ENCODE peak calls at places on chromosomes 5 and 9, in eight cellular contexts. Q is skeletal muscle cell, A is MM.1S, H is IMR-90, I is tibial nerve, X is dorsolateral prefrontal cortex, T is GM23338, J is tibial artery. K is an unnamed sample.

GRCh38 chr5:138725153-138725884 is 27.9 kb upstream of the CTNNA1 start:
- DNase-seq in X (peak; percentile 51), H (peak; percentile 48), Q (peak; percentile 23), I (peak; percentile 7), J (no peak), A (peak; percentile 51), T (peak; percentile 93), K (peak; percentile 25)

GRCh38 chr9:123361086-123361730 is 5.2 kb downstream of the CRB2 start:
- DNase-seq in Q (no peak), J (no peak), I (no peak), X (no peak), T (no peak), H (no peak), A (no peak), K (no peak)

GRCh38 chr9:3906437-3907213 is 380.8 kb upstream of the RFX3 start:
- DNase-seq in I (no peak), X (no peak), H (peak; percentile 95), T (no peak), Q (peak; percentile 87), A (no peak), J (no peak), K (no peak)

GRCh38 chr9:74953235-74953741 is 576 bp upstream of the C9orf40 start:
- DNase-seq in I (no peak), Q (no peak), X (no peak), A (no peak), J (no peak), T (no peak), H (no peak), K (no peak)

GRCh38 chr5:111197523-111197922 is 26.7 kb upstream of the CAMK4 start:
- DNase-seq in I (peak; percentile 35), Q (no peak), H (no peak), T (peak; percentile 53), J (peak; percentile 27), X (peak; percentile 6), A (no peak), K (no peak)

GRCh38 chr5:71703941-71704340 is 15.1 kb upstream of the CARTPT start:
- DNase-seq in H (no peak), X (no peak), A (no peak), I (no peak), T (peak; percentile 40), Q (no peak), J (no peak), K (no peak)

GRCh38 chr9:87464110-87464991 is 33.3 kb upstream of the DAPK1 start:
- DNase-seq in I (peak; percentile 15), J (peak; percentile 23), Q (no peak), X (peak; percentile 12), H (no peak), A (no peak), T (no peak), K (no peak)

GRCh38 chr9:116096853-116097252 is 56.7 kb upstream of the PAPPA start:
- DNase-seq in X (no peak), A (no peak), J (no peak), I (no peak), Q (no peak), H (no peak), T (peak; percentile 44), K (no peak)

GRCh38 chr5:177508837-177509236 is 789 bp downstream of the DOK3 start:
- DNase-seq in T (no peak), H (no peak), I (no peak), Q (no peak), J (no peak), A (peak; percentile 57), X (no peak), K (no peak)

GRCh38 chr5:168552146-168552545 is 23.0 kb downstream of the FBLL1 start:
- DNase-seq in A (no peak), H (peak; percentile 97), J (no peak), T (no peak), Q (peak; percentile 96), I (no peak), X (no peak), K (no peak)

GRCh38 chr5:93395010-93395409 is 186.0 kb downstream of the NR2F1-AS1 start:
- DNase-seq in T (no peak), Q (no peak), H (no peak), A (no peak), X (peak; percentile 25), I (no peak), J (no peak), K (no peak)

GRCh38 chr5:75475364-75475763 is 36.1 kb downstream of the CERT1 start:
- DNase-seq in H (no peak), J (no peak), I (no peak), Q (no peak), X (no peak), A (no peak), T (peak; percentile 62), K (no peak)

GRCh38 chr9:124410321-124410913 is 4.8 kb downstream of the PSMB7 start:
- DNase-seq in Q (no peak), X (no peak), H (no peak), J (no peak), T (peak; percentile 38), I (no peak), A (peak; percentile 19), K (no peak)

GRCh38 chr9:86795861-86796497 is 151.3 kb downstream of the GAS1 start:
- DNase-seq in I (peak; percentile 65), A (no peak), J (peak; percentile 71), X (no peak), H (peak; percentile 83), T (peak; percentile 64), Q (peak; percentile 86), K (no peak)

GRCh38 chr9:96048116-96048953 is 172.8 kb downstream of the ERCC6L2 start:
- DNase-seq in J (no peak), A (no peak), X (no peak), H (no peak), I (peak; percentile 32), T (peak; percentile 57), Q (no peak), K (peak; percentile 33)

GRCh38 chr5:3317051-3317795 is 278.4 kb upstream of the IRX1 start:
- DNase-seq in H (no peak), A (no peak), T (no peak), X (no peak), Q (no peak), I (no peak), J (no peak), K (no peak)

GRCh38 chr5:157732784-157733262 is 1.6 kb downstream of the THG1L start:
- DNase-seq in J (no peak), I (no peak), X (no peak), Q (no peak), T (no peak), A (no peak), H (no peak), K (no peak)

GRCh38 chr5:157731272-157732129 is at the start of gene THG1L:
- DNase-seq in J (peak; percentile 99), Q (peak; percentile 91), X (peak; percentile 100), I (peak; percentile 100), T (peak; percentile 99), A (peak; percentile 98), H (peak; percentile 97), K (peak; percentile 92)

GRCh38 chr5:157734466-157734865 is 3.2 kb downstream of the THG1L start:
- DNase-seq in X (no peak), I (no peak), Q (no peak), J (no peak), A (no peak), T (no peak), H (no peak), K (no peak)

GRCh38 chr5:157730900-157731271 is 334 bp upstream of the THG1L start:
- DNase-seq in X (no peak), A (no peak), I (no peak), Q (no peak), T (no peak), J (no peak), H (no peak), K (no peak)

DNA sequence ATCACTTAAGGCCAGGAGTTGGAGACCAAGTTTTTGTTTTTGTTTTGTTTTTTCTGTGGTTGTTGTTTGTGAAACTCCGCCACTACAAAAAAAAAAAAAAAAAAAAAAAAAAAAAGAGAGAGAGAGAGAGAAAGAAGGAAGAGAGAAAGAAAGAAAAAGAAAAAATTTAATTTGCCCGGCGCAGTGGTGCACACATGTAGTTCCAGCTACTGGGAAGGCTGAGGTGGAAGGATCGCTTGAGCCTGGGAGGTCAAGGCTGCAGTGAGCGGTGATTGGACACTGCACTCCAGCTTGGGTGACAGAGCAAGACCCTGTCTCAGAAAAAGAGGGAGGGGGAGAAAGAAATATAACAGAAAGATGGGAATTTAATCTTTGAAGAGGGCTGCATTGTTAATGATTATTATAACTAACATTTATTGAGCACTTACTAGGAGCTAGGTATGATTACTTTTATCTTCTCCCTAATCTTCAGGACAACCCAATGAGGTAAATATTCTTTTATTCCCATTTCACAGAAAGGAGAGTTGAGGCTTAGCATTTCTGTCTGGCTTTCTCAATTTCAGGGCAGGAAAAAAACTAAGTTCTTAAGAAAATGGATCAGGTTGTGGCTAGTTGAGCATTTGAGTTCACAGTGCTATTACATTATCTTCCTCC is 1.0 kb downstream of the THG1L start:
- DNase-seq in J (no peak), Q (no peak), T (no peak), A (no peak), H (no peak), I (no peak), X (no peak), K (no peak)
- H3K4me3 ChIP-seq in J (peak overlapping the region; percentile 82), Q (peak overlapping the region; percentile 73), T (peak overlapping the region; percentile 63), A (peak overlapping the region; percentile 77), H (no peak overlapping the region), I (peak overlapping the region; percentile 75), X (peak overlapping the region; percentile 83), K (no peak overlapping the region)

GRCh38 chr5:109145139-109145538 is 264.6 kb downstream of the PJA2 start:
- DNase-seq in A (no peak), Q (no peak), X (no peak), J (no peak), T (no peak), I (no peak), H (no peak), K (no peak)
- H3K4me3 ChIP-seq in A (no peak overlapping the region), Q (no peak overlapping the region), X (no peak overlapping the region), J (no peak overlapping the region), T (no peak overlapping the region), I (no peak overlapping the region), H (no peak overlapping the region), K (no peak overlapping the region)

GRCh38 chr5:124808842-124809268 is 62.4 kb upstream of the ZNF608 start:
- DNase-seq in I (no peak), H (no peak), T (no peak), J (no peak), A (no peak), X (no peak), Q (no peak), K (no peak)
- H3K4me3 ChIP-seq in I (no peak overlapping the region), H (no peak overlapping the region), T (no peak overlapping the region), J (no peak overlapping the region), A (no peak overlapping the region), X (no peak overlapping the region), Q (no peak overlapping the region), K (no peak overlapping the region)

GRCh38 chr5:147234825-147235635 is at the start of gene STK32A:
- DNase-seq in X (peak; percentile 42), J (peak; percentile 43), I (peak; percentile 10), H (no peak), Q (no peak), T (peak; percentile 93), A (peak; percentile 32), K (peak; percentile 54)

DNA sequence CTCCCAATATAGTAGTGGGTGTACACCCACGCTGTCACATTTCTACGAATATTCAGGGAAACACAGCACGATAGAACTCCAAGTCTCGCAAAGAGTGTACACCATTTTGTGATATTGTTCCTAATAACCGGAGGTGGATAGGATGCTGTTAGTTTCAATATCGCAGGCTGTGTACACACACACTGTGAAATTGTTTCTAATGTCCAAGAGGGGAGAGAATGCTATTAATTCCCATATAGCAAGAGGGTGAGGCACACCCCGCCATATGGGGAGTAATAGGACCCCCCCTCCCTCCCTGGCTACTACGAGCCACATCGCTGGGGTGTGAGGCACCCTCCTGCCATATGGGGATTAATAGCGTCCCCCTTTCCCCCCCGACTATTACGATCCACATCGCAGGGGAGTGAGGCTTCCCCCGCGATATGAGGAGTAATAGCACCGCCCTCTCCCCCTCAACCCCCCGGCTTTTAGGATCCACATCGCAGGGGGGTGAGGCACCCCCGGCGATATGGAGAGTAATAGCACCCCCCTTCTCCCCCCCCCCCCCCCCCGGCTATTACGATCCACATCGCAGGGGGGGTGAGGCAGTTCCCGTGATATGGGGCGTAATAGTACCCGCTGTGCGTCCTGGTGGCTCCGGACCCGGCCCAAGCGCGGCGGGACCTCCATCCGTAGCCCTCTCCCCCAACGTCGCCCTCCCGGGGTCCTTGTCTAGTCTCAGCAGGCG is 565 bp upstream of the STK32A start:
- DNase-seq in H (no peak), A (no peak), Q (no peak), J (no peak), X (no peak), I (no peak), T (peak; percentile 27), K (no peak)
- H3K4me3 ChIP-seq in H (peak overlapping the region; percentile 33), A (peak overlapping the region; percentile 19), Q (peak overlapping the region; percentile 53), J (peak overlapping the region; percentile 87), X (peak overlapping the region; percentile 71), I (peak overlapping the region; percentile 63), T (peak overlapping the region; percentile 81), K (peak overlapping the region; percentile 31)